ENCODE peak calls at places on chromosome 1, in seven cellular contexts. J, K, R, T, D, P and Z are unnamed samples.

GRCh38 chr1:43879414-43879813 is 54.2 kb upstream of the ARTN start:
- DNase-seq in R (no peak), T (peak; percentile 32), J (no peak), D (no peak), P (no peak), K (no peak), Z (no peak)

GRCh38 chr1:186535388-186536133 is 74.6 kb upstream of the PDC start:
- DNase-seq in D (no peak), J (no peak), T (peak; percentile 97), P (peak; percentile 50), K (no peak), R (no peak), Z (no peak)

GRCh38 chr1:50700226-50701020 is 259.6 kb downstream of the FAF1 start:
- DNase-seq in K (peak; percentile 6), P (no peak), D (no peak), T (no peak), J (no peak), R (no peak), Z (no peak)

GRCh38 chr1:237740831-237741230 is 149.9 kb downstream of the ZP4 start:
- DNase-seq in D (no peak), R (no peak), P (no peak), J (no peak), T (no peak), K (no peak), Z (no peak)

GRCh38 chr1:84847253-84848247 is 45.5 kb downstream of the LPAR3 start:
- DNase-seq in T (peak; percentile 96), P (peak; percentile 48), R (no peak), K (peak; percentile 78), D (no peak), J (no peak), Z (peak; percentile 9)

GRCh38 chr1:107526524-107527198 is 385.8 kb downstream of the NTNG1 start:
- DNase-seq in D (no peak), J (no peak), K (no peak), P (no peak), R (no peak), T (no peak), Z (no peak)

GRCh38 chr1:30322859-30323257 is 400.5 kb downstream of the MATN1 start:
- DNase-seq in J (no peak), T (no peak), K (no peak), P (no peak), R (no peak), D (no peak), Z (no peak)

GRCh38 chr1:181033799-181034391 is at the start of gene MR1:
- DNase-seq in D (peak; percentile 90), P (peak; percentile 84), J (no peak), K (peak; percentile 61), R (peak; percentile 96), T (peak; percentile 94), Z (no peak)

GRCh38 chr1:7954683-7955082 is 6.8 kb upstream of the PARK7 start:
- DNase-seq in J (no peak), T (no peak), K (no peak), R (peak; percentile 54), P (no peak), D (no peak), Z (no peak)

GRCh38 chr1:109821831-109822745 is 58.4 kb upstream of the EPS8L3 start:
- DNase-seq in D (no peak), R (no peak), P (peak; percentile 58), K (no peak), J (peak; percentile 82), T (peak; percentile 44), Z (no peak)

GRCh38 chr1:162696286-162696862 is 64.1 kb downstream of the DDR2 start:
- DNase-seq in K (peak; percentile 94), P (peak; percentile 54), R (no peak), T (peak; percentile 98), D (no peak), J (peak; percentile 80), Z (no peak)

GRCh38 chr1:217647791-217648190 is 16.6 kb downstream of the SPATA17 start:
- DNase-seq in R (no peak), K (no peak), D (no peak), T (no peak), P (no peak), J (no peak), Z (no peak)

GRCh38 chr1:155504207-155504606 is 58.4 kb downstream of the ASH1L start:
- DNase-seq in R (peak; percentile 87), K (peak; percentile 27), P (peak; percentile 55), T (no peak), J (no peak), D (peak; percentile 23), Z (no peak)

GRCh38 chr1:25199876-25200620 is 32.3 kb downstream of the SYF2 start:
- DNase-seq in D (no peak), P (no peak), R (no peak), K (peak; percentile 37), T (no peak), J (no peak), Z (no peak)

GRCh38 chr1:181676269-181676668 is 193.0 kb downstream of the CACNA1E start:
- DNase-seq in K (peak; percentile 55), P (peak; percentile 46), J (no peak), D (no peak), T (peak; percentile 4), R (peak; percentile 75), Z (no peak)

GRCh38 chr1:54971317-54971791 is 9.1 kb upstream of the TMEM61 start:
- DNase-seq in J (no peak), D (no peak), R (peak; percentile 54), T (no peak), P (peak; percentile 39), K (no peak), Z (no peak)

GRCh38 chr1:29651684-29652665 is 415.7 kb downstream of the PTPRU start:
- DNase-seq in T (no peak), K (no peak), R (no peak), D (no peak), J (no peak), P (no peak), Z (no peak)

GRCh38 chr1:78145105-78145580 is 99.4 kb downstream of the GIPC2 start:
- DNase-seq in T (peak; percentile 92), P (peak; percentile 60), K (peak; percentile 76), R (peak; percentile 81), D (peak; percentile 32), J (peak; percentile 57), Z (no peak)

GRCh38 chr1:7478797-7479499 is 292.1 kb upstream of the VAMP3 start:
- DNase-seq in T (peak; percentile 76), K (no peak), P (peak; percentile 75), R (no peak), J (no peak), D (no peak), Z (no peak)

GRCh38 chr1:154557939-154558609 is 388 bp downstream of the UBE2Q1 start:
- DNase-seq in D (peak; percentile 20), J (peak; percentile 83), K (peak; percentile 61), P (no peak), R (peak; percentile 77), T (peak; percentile 75), Z (no peak)

GRCh38 chr1:40392206-40392605 is 18.7 kb downstream of the SMAP2 start:
- DNase-seq in D (no peak), R (no peak), T (peak; percentile 50), K (no peak), P (no peak), J (peak; percentile 54), Z (no peak)

GRCh38 chr1:93783876-93784275 is 95.1 kb downstream of the DNTTIP2 start:
- DNase-seq in D (no peak), P (no peak), K (no peak), T (no peak), J (no peak), R (no peak), Z (no peak)

GRCh38 chr1:52635321-52636089 is 2.5 kb downstream of the SHISAL2A start:
- DNase-seq in D (no peak), T (no peak), J (no peak), P (no peak), K (no peak), R (no peak), Z (no peak)

GRCh38 chr1:183231545-183231944 is 45.5 kb downstream of the LAMC2 start:
- DNase-seq in P (no peak), T (no peak), R (no peak), D (no peak), J (no peak), K (no peak), Z (no peak)

GRCh38 chr1:185570962-185571361 is 163.2 kb upstream of the HMCN1 start:
- DNase-seq in D (peak; percentile 41), K (no peak), J (no peak), T (peak; percentile 57), P (no peak), R (no peak), Z (no peak)

GRCh38 chr1:49541096-49541752 is 482.5 kb downstream of the AGBL4 start:
- DNase-seq in R (no peak), J (no peak), K (no peak), D (no peak), T (no peak), P (no peak), Z (no peak)

GRCh38 chr1:49544615-49545014 is 479.1 kb downstream of the AGBL4 start:
- DNase-seq in D (no peak), P (no peak), R (no peak), J (no peak), K (no peak), T (no peak), Z (no peak)
- H3K9me3 ChIP-seq in D (no peaks in the 10 kb centered on the region), P (no peaks in the 10 kb centered on the region), R (no peaks in the 10 kb centered on the region), J (peaks cover 10% of the 10 kb centered on the region), K (no peaks in the 10 kb centered on the region), T (peaks cover 6% of the 10 kb centered on the region), Z (no peaks in the 10 kb centered on the region)

GRCh38 chr1:68828013-68828412 is 331.1 kb upstream of the DEPDC1 start:
- DNase-seq in R (no peak), J (no peak), D (no peak), K (no peak), P (no peak), T (no peak), Z (no peak)
- H3K9me3 ChIP-seq in R (no peaks in the 10 kb centered on the region), J (peaks cover 11% of the 10 kb centered on the region), D (no peaks in the 10 kb centered on the region), K (no peaks in the 10 kb centered on the region), P (no peaks in the 10 kb centered on the region), T (peaks cover 27% of the 10 kb centered on the region), Z (no peaks in the 10 kb centered on the region)

DNA sequence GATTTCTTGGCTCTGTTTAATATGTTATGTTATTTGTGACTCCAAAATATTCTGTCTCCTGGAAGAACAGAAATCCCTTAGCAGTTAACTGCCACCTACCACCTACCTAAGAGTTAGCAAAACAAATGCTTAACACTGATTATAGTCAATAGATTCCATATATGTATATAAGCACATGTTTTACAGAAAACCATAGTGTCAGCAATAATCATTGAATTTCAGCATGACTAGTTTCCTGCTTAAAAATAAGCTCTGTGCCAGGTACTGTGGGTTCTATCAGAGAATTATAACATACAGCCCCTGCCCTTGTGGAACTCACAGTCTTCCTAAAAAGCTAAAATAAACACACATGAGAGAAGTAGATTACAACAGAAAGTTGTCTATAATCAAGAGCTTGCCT is 561.9 kb upstream of the CAMK1G start:
- DNase-seq in P (no peak), K (no peak), J (no peak), T (no peak), D (no peak), R (no peak), Z (no peak)
- H3K9me3 ChIP-seq in P (peaks cover 3% of the 10 kb centered on the region), K (no peaks in the 10 kb centered on the region), J (peaks cover 3% of the 10 kb centered on the region), T (peaks cover 6% of the 10 kb centered on the region), D (no peaks in the 10 kb centered on the region), R (no peaks in the 10 kb centered on the region), Z (no peaks in the 10 kb centered on the region)

DNA sequence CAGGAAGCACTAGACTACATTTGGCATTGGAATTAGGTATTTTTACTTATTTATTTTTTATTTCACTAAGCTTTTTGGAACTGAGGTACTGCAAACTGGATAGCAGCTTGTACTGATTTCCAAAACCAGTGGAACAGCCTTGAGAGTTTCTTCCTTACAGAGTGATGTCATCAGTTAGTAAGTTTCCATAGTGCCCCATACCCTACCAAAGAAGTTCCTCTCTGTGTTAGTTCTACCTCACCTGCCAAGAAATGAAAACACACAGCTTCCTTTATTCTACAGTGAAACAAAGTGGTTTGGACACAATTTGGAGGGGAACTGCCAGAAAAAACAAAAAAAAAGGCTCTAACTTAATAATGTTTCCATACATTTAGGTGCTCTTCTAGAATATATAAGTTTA is 430.9 kb upstream of the ADGRL2 start:
- DNase-seq in P (no peak), J (no peak), K (no peak), D (no peak), R (no peak), T (no peak), Z (no peak)
- H3K9me3 ChIP-seq in P (no peaks in the 10 kb centered on the region), J (no peaks in the 10 kb centered on the region), K (no peaks in the 10 kb centered on the region), D (no peaks in the 10 kb centered on the region), R (peaks cover 32% of the 10 kb centered on the region), T (no peaks in the 10 kb centered on the region), Z (no peaks in the 10 kb centered on the region)